ENCODE peak calls at places on chromosome 3, in six cellular contexts. V is left lung, M is astrocyte of the spinal cord, C is PC-9, I is heart right ventricle, X is choroid plexus epithelial cell. D is an unnamed sample.

GRCh38 chr3:12707425-12707824 is 43.5 kb upstream of the RAF1 start:
- DNase-seq in X (peak), M (no peak), C (no peak), I (no peak), V (no peak), D (peak)

GRCh38 chr3:175266478-175266877 is 407.3 kb downstream of the NAALADL2 start:
- DNase-seq in X (peak), C (no peak), I (no peak), M (peak), V (no peak), D (peak)

GRCh38 chr3:132267594-132267993 is 49.6 kb upstream of the ACP3 start:
- DNase-seq in I (no peak), C (no peak), X (no peak), V (no peak), M (no peak), D (no peak)

GRCh38 chr3:194103475-194103874 is 32.5 kb upstream of the HES1 start:
- DNase-seq in I (no peak), V (no peak), M (no peak), X (no peak), C (no peak), D (no peak)

GRCh38 chr3:179146911-179147570 is 1.1 kb upstream of the PIK3CA start:
- DNase-seq in C (peak), M (peak), X (peak), V (no peak), I (no peak), D (peak)

GRCh38 chr3:45199837-45200648 is 26.0 kb downstream of the TMEM158 start:
- DNase-seq in M (peak), C (peak), V (no peak), X (peak), I (no peak), D (peak)

GRCh38 chr3:61808526-61808925 is 247.2 kb downstream of the PTPRG start:
- DNase-seq in I (peak), M (no peak), V (no peak), C (no peak), X (no peak), D (peak)

GRCh38 chr3:50381315-50381714 is 22.0 kb upstream of the TMEM115 start:
- DNase-seq in X (no peak), V (no peak), M (no peak), C (no peak), I (no peak), D (no peak)

GRCh38 chr3:119184083-119184482 is 10.7 kb downstream of the UPK1B start:
- DNase-seq in X (no peak), C (no peak), M (no peak), V (no peak), I (no peak), D (no peak)

GRCh38 chr3:44976002-44976815 is at the start of the genes EXOSC7 and ZDHHC3:
- DNase-seq in C (peak), I (peak), X (peak), M (peak), V (peak), D (peak)

GRCh38 chr3:56269755-56270154 is 198.5 kb downstream of the ERC2 start:
- DNase-seq in X (peak), M (peak), V (no peak), I (no peak), C (no peak), D (no peak)

GRCh38 chr3:51955893-51956770 is 951 bp downstream of the GPR62 start:
- DNase-seq in C (peak), V (no peak), X (peak), I (peak), M (peak), D (peak)

GRCh38 chr3:61956236-61956635 is 394.9 kb downstream of the PTPRG start:
- DNase-seq in V (no peak), C (no peak), I (no peak), M (peak), X (peak), D (peak)

GRCh38 chr3:9420850-9421549 is 23.6 kb downstream of the SETD5 start:
- DNase-seq in X (peak), M (peak), C (no peak), V (no peak), I (no peak), D (peak)

GRCh38 chr3:102255736-102256135 is 179.1 kb upstream of the ZPLD1 start:
- DNase-seq in C (no peak), X (no peak), M (no peak), V (no peak), I (no peak), D (no peak)

GRCh38 chr3:132289311-132289710 is 27.9 kb upstream of the ACP3 start:
- DNase-seq in M (no peak), V (no peak), X (peak), C (no peak), I (no peak), D (peak)

GRCh38 chr3:184260571-184261269 is 633 bp downstream of the CAMK2N2 start:
- DNase-seq in V (no peak), M (no peak), C (no peak), I (no peak), X (no peak), D (no peak)

GRCh38 chr3:138935864-138936762 is 10.8 kb downstream of the FOXL2 start:
- DNase-seq in I (peak), X (peak), M (peak), C (peak), V (peak), D (peak)

GRCh38 chr3:24377218-24377993 is 117.2 kb downstream of the THRB start:
- DNase-seq in X (no peak), I (no peak), M (no peak), C (no peak), V (no peak), D (no peak)

GRCh38 chr3:157134620-157135191 is 25.2 kb downstream of the CCNL1 start:
- DNase-seq in X (no peak), V (no peak), M (peak), I (no peak), C (no peak), D (peak)

GRCh38 chr3:30435950-30436349 is 170.5 kb upstream of the TGFBR2 start:
- DNase-seq in V (no peak), M (no peak), C (no peak), X (no peak), I (no peak), D (peak)

GRCh38 chr3:36905545-36905944 is 39.3 kb downstream of the TRANK1 start:
- DNase-seq in I (no peak), V (no peak), X (no peak), M (no peak), C (no peak), D (no peak)

GRCh38 chr3:156691920-156692319 is 17.5 kb downstream of the TIPARP start:
- DNase-seq in I (no peak), X (peak), V (no peak), M (peak), C (no peak), D (peak)

GRCh38 chr3:196138464-196138863 is 56.6 kb upstream of the TFRC start:
- DNase-seq in X (peak), I (no peak), V (no peak), C (no peak), M (no peak), D (no peak)

GRCh38 chr3:154188416-154188815 is 67.2 kb downstream of the ARHGEF26 start:
- DNase-seq in M (no peak), X (no peak), C (no peak), I (no peak), V (no peak), D (no peak)

GRCh38 chr3:171049831-171050444 is 23.4 kb upstream of the SLC2A2 start:
- DNase-seq in V (peak), C (peak), M (peak), X (peak), I (peak), D (peak)

GRCh38 chr3:30871720-30872119 is 22.7 kb downstream of the GADL1 start:
- DNase-seq in M (no peak), C (no peak), X (peak), V (no peak), I (no peak), D (no peak)

GRCh38 chr3:3605181-3605580 is 194.1 kb upstream of the LRRN1 start:
- DNase-seq in V (no peak), C (no peak), X (no peak), M (no peak), I (no peak), D (no peak)

GRCh38 chr3:187101184-187102072 is 37.9 kb downstream of the RPL39L start:
- DNase-seq in C (peak), I (peak), X (peak), M (peak), V (peak), D (peak)

GRCh38 chr3:64209866-64210609 is 15.2 kb downstream of the PRICKLE2 start:
- DNase-seq in C (peak), X (no peak), I (peak), V (peak), M (peak), D (peak)

GRCh38 chr3:35772364-35773009 is 133.2 kb downstream of the ARPP21 start:
- DNase-seq in C (no peak), M (peak), X (no peak), V (no peak), I (no peak), D (no peak)

GRCh38 chr3:128764863-128765262 is 38.9 kb downstream of the RAB7A start:
- DNase-seq in I (no peak), V (no peak), C (no peak), M (no peak), X (no peak), D (no peak)

GRCh38 chr3:16455946-16456345 is 57.6 kb downstream of the RFTN1 start:
- DNase-seq in C (no peak), V (no peak), I (no peak), X (no peak), M (no peak), D (no peak)

GRCh38 chr3:136783708-136784191 is 31.6 kb upstream of the STAG1 start:
- DNase-seq in M (peak), V (no peak), I (no peak), X (peak), C (no peak), D (peak)

GRCh38 chr3:31444220-31445142 is 88.2 kb upstream of the STT3B start:
- DNase-seq in V (no peak), C (peak), M (no peak), X (no peak), I (no peak), D (no peak)

GRCh38 chr3:66376568-66376967 is 124.3 kb downstream of the LRIG1 start:
- DNase-seq in X (peak), I (no peak), M (peak), C (no peak), V (no peak), D (peak)

GRCh38 chr3:148360046-148360445 is 337.7 kb upstream of the AGTR1 start:
- DNase-seq in V (no peak), X (peak), C (no peak), M (peak), I (no peak), D (peak)

GRCh38 chr3:177836671-177837070 is 639.4 kb upstream of the TBL1XR1 start:
- DNase-seq in M (peak), X (peak), C (no peak), I (no peak), V (no peak), D (peak)

DNA sequence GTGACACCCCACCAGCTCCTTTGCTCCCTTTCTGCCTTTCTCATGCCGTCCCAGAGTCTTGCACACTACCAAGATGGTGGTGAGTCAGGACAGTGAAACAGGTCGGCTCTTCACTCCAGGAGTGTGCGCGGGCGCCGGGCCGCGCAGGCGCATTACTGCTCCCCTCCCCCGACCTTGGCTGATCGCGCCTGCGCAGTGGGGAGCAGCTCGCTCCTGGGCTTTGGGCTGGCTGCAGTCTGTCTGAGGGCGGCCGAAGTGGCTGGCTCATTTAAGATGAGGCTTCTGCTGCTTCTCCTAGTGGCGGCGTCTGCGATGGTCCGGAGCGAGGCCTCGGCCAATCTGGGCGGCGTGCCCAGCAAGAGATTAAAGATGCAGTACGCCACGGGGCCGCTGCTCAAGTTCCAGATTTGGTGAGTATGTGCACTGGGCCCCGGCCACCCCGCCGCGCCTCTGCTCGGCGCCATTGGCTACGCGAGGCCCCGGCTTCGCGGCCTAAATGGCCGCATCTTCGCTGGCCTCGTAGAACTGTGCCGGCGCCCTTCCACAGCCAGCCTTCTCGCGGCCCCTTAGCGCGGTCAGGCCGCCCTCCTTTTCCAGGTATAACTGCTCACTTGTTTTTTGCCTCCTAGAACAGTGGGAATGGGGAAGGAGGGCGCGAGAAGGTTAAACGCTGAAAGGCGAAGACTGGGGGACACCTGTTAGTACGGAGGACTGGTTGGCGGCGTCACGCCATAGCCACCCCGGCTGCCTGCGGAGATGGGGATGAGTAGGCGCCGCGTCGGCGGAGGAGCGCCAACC is at the start of gene SELENOT:
- DNase-seq in V (peak), X (peak), M (peak), C (peak), I (peak), D (peak)
- TF ChIP-seq CTCF in V (no peak), X (peak), M (peak), C (peak), I (peak), D (no peak)

GRCh38 chr3:169954142-169954756 is 12.4 kb upstream of the SEC62 start:
- DNase-seq in V (no peak), M (no peak), I (no peak), C (no peak), X (no peak), D (no peak)
- H3K4me3 ChIP-seq in V (no peak), M (no peak), I (no peak), C (no peak), X (no peak), D (no peak)

DNA sequence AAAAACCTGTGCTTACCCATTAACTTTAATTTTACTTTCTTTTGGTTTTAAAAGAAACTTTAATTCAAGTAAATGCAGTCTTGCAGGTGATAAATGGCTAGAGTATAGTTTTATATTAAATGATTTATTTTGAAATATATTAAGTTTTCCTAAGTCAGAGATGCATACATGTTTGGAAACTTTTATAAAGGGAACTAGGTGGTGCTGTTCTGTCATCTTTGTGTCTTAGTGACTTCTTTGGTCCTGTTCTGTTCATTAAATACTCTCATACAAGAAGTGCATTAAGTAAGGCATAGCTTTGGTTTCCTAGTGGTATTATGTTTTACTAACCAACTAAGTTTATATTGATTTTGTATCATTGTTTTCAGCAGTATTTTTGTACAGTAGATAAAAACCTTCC is 15.6 kb downstream of the CADM2 start:
- DNase-seq in V (no peak), M (no peak), C (no peak), X (peak), I (no peak), D (no peak)
- TF ChIP-seq CTCF in V (no peak), M (no peak), C (peak), X (peak), I (no peak), D (no peak)

GRCh38 chr3:72288955-72289707 is 504.2 kb upstream of the PROK2 start:
- DNase-seq in X (peak), I (no peak), V (peak), C (peak), M (peak), D (no peak)
- H3K4me3 ChIP-seq in X (no peak), I (peak), V (peak), C (no peak), M (peak), D (no peak)

GRCh38 chr3:123876858-123877257 is 7.3 kb downstream of the MYLK start:
- DNase-seq in X (no peak), C (no peak), V (no peak), I (no peak), M (no peak), D (no peak)
- TF ChIP-seq CTCF in X (peak), C (no peak), V (no peak), I (no peak), M (no peak), D (peak)

GRCh38 chr3:185330644-185331043 is 32.3 kb upstream of the MAP3K13 start:
- DNase-seq in M (no peak), C (peak), X (no peak), V (no peak), I (no peak), D (no peak)
- H3K4me3 ChIP-seq in M (no peak), C (no peak), X (no peak), V (no peak), I (no peak), D (no peak)

GRCh38 chr3:43011638-43012037 is 32.5 kb downstream of the GASK1A start:
- DNase-seq in V (no peak), X (no peak), I (no peak), M (no peak), C (no peak), D (no peak)

GRCh38 chr3:43006825-43007224 is 27.7 kb downstream of the GASK1A start:
- DNase-seq in I (no peak), M (no peak), X (no peak), V (no peak), C (no peak), D (no peak)

GRCh38 chr3:43012189-43012588 is 33.1 kb downstream of the GASK1A start:
- DNase-seq in C (no peak), X (no peak), I (no peak), M (no peak), V (no peak), D (no peak)

GRCh38 chr3:43013256-43013655 is 34.1 kb downstream of the GASK1A start:
- DNase-seq in C (no peak), M (no peak), X (no peak), V (no peak), I (no peak), D (no peak)

GRCh38 chr3:43009547-43009946 is 30.4 kb downstream of the GASK1A start:
- DNase-seq in C (no peak), X (no peak), V (no peak), I (no peak), M (no peak), D (no peak)
- TF ChIP-seq CTCF in C (no peak), X (peak), V (no peak), I (no peak), M (no peak), D (no peak)

GRCh38 chr3:188531210-188531609 is 377.3 kb downstream of the LPP start:
- DNase-seq in C (no peak), I (no peak), X (peak), V (no peak), M (peak), D (peak)

GRCh38 chr3:188533172-188533571 is 379.2 kb downstream of the LPP start:
- DNase-seq in M (no peak), I (no peak), X (no peak), C (no peak), V (no peak), D (no peak)

GRCh38 chr3:188539631-188540194 is 385.8 kb downstream of the LPP start:
- DNase-seq in X (no peak), I (no peak), C (no peak), M (no peak), V (no peak), D (no peak)

GRCh38 chr3:188533612-188534357 is 379.8 kb downstream of the LPP start:
- DNase-seq in V (no peak), X (no peak), C (no peak), I (no peak), M (no peak), D (no peak)

GRCh38 chr3:188534633-188535032 is 380.7 kb downstream of the LPP start:
- DNase-seq in V (no peak), X (peak), I (no peak), C (no peak), M (no peak), D (no peak)
- H3K4me3 ChIP-seq in V (no peak), X (no peak), I (no peak), C (no peak), M (no peak), D (no peak)

DNA sequence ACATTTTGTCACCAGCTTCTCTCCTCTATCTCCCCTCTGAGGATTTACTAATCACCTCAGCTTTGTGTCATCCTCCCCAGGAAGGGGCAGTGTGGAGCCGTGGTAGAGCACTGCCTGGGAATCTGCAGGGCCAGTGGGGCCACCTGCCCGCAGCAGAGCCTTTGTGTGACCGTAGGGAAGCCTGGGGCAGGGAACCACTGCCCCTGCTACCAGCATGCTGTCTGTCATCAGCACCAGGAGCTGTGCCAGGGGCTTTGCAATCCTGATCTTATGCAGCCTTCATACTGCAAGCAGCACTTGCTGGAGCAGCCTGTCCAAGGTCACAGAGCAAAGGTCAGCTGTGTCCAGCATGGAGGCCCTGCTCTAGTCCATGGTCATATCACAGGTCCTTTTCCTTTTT is 170.2 kb upstream of the IL12A start:
- DNase-seq in V (no peak), I (peak), C (no peak), X (no peak), M (no peak), D (no peak)
- TF ChIP-seq CTCF in V (no peak), I (peak), C (no peak), X (peak), M (peak), D (no peak)